ENCODE peak calls at places on chromosomes 4 and X, in six cellular contexts. N is M059J, F is NCI-H187, W is T-helper 2 cell, S is substantia nigra, K is cardiac fibroblast. L is an unnamed sample.

GRCh38 chr4:109352941-109353340 is 50.5 kb upstream of the COL25A1 start:
- DNase-seq in S (no peak), F (no peak), N (no peak), W (no peak), K (no peak), L (no peak)

GRCh38 chrX:69070949-69071650 is 94.2 kb downstream of the PJA1 start:
- DNase-seq in W (no peak), S (no peak), K (no peak), F (no peak), N (no peak), L (no peak)

GRCh38 chrX:29617725-29618124 is 597.6 kb upstream of the MAGEB2 start:
- DNase-seq in S (no peak), F (no peak), W (no peak), K (peak; percentile 13), N (peak; percentile 46), L (peak; percentile 2)

GRCh38 chrX:14916017-14916674 is 42.9 kb downstream of the MOSPD2 start:
- DNase-seq in N (peak; percentile 90), W (no peak), S (no peak), K (peak; percentile 62), F (no peak), L (no peak)

GRCh38 chr4:15868816-15869413 is 69.6 kb downstream of the FGFBP1 start:
- DNase-seq in N (no peak), F (no peak), K (no peak), S (no peak), W (no peak), L (no peak)

GRCh38 chr4:121358473-121358872 is 22.3 kb downstream of the QRFPR start:
- DNase-seq in F (no peak), S (no peak), K (peak; percentile 77), W (no peak), N (peak; percentile 52), L (peak; percentile 77)

GRCh38 chr4:128600410-128600809 is 209.1 kb upstream of the JADE1 start:
- DNase-seq in S (peak; percentile 47), N (no peak), K (peak; percentile 23), F (no peak), W (no peak), L (peak; percentile 48)

GRCh38 chrX:117840645-117841044 is 276.0 kb downstream of the KLHL13 start:
- DNase-seq in F (no peak), K (no peak), W (no peak), N (no peak), S (no peak), L (no peak)

GRCh38 chr4:10690185-10690907 is 5.8 kb upstream of the CLNK start:
- DNase-seq in F (no peak), S (no peak), W (no peak), N (no peak), K (no peak), L (no peak)

GRCh38 chr4:151766691-151767090 is 5.9 kb upstream of the GATB start:
- DNase-seq in K (no peak), N (no peak), S (no peak), W (no peak), F (no peak), L (peak; percentile 18)

GRCh38 chrX:19513383-19513782 is 1.9 kb downstream of the MAP3K15 start:
- DNase-seq in W (no peak), K (no peak), N (no peak), F (peak; percentile 51), S (no peak), L (no peak)

GRCh38 chrX:107667426-107667825 is 39.1 kb downstream of the PRPS1 start:
- DNase-seq in W (no peak), N (no peak), K (no peak), S (no peak), F (no peak), L (no peak)

GRCh38 chr4:40887690-40888089 is 137.9 kb downstream of the NSUN7 start:
- DNase-seq in N (no peak), F (no peak), K (peak; percentile 91), W (no peak), S (no peak), L (peak; percentile 10)

GRCh38 chr4:42786350-42787070 is 106.0 kb upstream of the GRXCR1 start:
- DNase-seq in S (no peak), W (no peak), N (peak; percentile 1), K (no peak), F (peak; percentile 20), L (no peak)

GRCh38 chrX:13923845-13924244 is 105.8 kb downstream of the GEMIN8 start:
- DNase-seq in S (no peak), F (no peak), N (no peak), K (no peak), W (no peak), L (peak; percentile 95)

GRCh38 chr4:41569957-41570356 is 32.0 kb downstream of the LIMCH1 start:
- DNase-seq in F (no peak), W (no peak), N (peak; percentile 16), S (no peak), K (no peak), L (no peak)

GRCh38 chr4:75995727-75996126 is 5.0 kb upstream of the SDAD1 start:
- DNase-seq in S (no peak), N (peak; percentile 38), K (peak; percentile 72), F (peak; percentile 38), W (no peak), L (peak; percentile 66)

GRCh38 chrX:40411350-40412111 is 169.2 kb upstream of the ATP6AP2 start:
- DNase-seq in F (no peak), K (peak; percentile 10), N (no peak), S (no peak), W (no peak), L (no peak)

GRCh38 chrX:54825716-54826428 is 18.3 kb downstream of the MAGED2 start:
- DNase-seq in K (peak; percentile 6), F (no peak), W (no peak), N (no peak), S (no peak), L (no peak)

GRCh38 chr4:174867893-174868292 is 38.8 kb upstream of the GLRA3 start:
- DNase-seq in W (no peak), S (no peak), K (no peak), F (no peak), N (no peak), L (no peak)

GRCh38 chr4:62622084-62622483 is 1422.0 kb downstream of the ADGRL3 start:
- DNase-seq in F (no peak), K (no peak), N (no peak), W (no peak), S (no peak), L (no peak)

GRCh38 chr4:1379351-1379781 is 26.9 kb downstream of the NKX1-1 start:
- DNase-seq in W (no peak), K (no peak), N (no peak), F (no peak), S (no peak), L (no peak)

GRCh38 chr4:13656569-13656988 is 29.1 kb upstream of the BOD1L1 start:
- DNase-seq in S (peak; percentile 5), K (peak; percentile 86), W (peak; percentile 38), N (peak; percentile 65), F (no peak), L (peak; percentile 77)

GRCh38 chrX:445727-446126 is 59.0 kb upstream of the PPP2R3B start:
- DNase-seq in W (no peak), N (no peak), S (no peak), F (no peak), K (no peak), L (no peak)

GRCh38 chr4:74223801-74224200 is 65.9 kb downstream of the MTHFD2L start:
- DNase-seq in S (no peak), W (no peak), K (peak; percentile 94), F (no peak), N (peak; percentile 65), L (peak; percentile 80)

GRCh38 chr4:6963139-6963611 is 53.5 kb downstream of the TBC1D14 start:
- DNase-seq in W (no peak), N (peak; percentile 33), S (no peak), F (no peak), K (no peak), L (no peak)

GRCh38 chr4:153610623-153611376 is 73.3 kb upstream of the TLR2 start:
- DNase-seq in W (no peak), K (no peak), S (no peak), N (no peak), F (no peak), L (no peak)

GRCh38 chrX:69538321-69538876 is 34.3 kb downstream of the NALF2 start:
- DNase-seq in N (peak; percentile 52), W (peak; percentile 54), F (peak; percentile 13), S (peak; percentile 56), K (peak; percentile 59), L (peak; percentile 63)

GRCh38 chr4:115110191-115111166 is 2.9 kb downstream of the NDST4 start:
- DNase-seq in F (no peak), K (no peak), S (no peak), N (peak; percentile 0), W (no peak), L (peak; percentile 5)

GRCh38 chr4:188160406-188160805 is 21.2 kb downstream of the TRIML1 start:
- DNase-seq in N (peak; percentile 42), W (no peak), K (no peak), F (no peak), S (no peak), L (no peak)

GRCh38 chr4:168486961-168487820 is 6.9 kb upstream of the DDX60L start:
- DNase-seq in S (no peak), W (no peak), N (peak; percentile 89), K (peak; percentile 75), F (no peak), L (peak; percentile 61)

GRCh38 chr4:117134386-117134785 is 49.0 kb upstream of the TRAM1L1 start:
- DNase-seq in F (no peak), N (peak; percentile 56), S (peak; percentile 9), K (peak; percentile 33), W (no peak), L (peak; percentile 71)

GRCh38 chr4:24973471-24974251 is 57.1 kb downstream of the LGI2 start:
- DNase-seq in S (peak; percentile 20), F (peak; percentile 86), K (no peak), N (peak; percentile 67), W (no peak), L (peak; percentile 83)

GRCh38 chr4:714087-714486 is 8.5 kb downstream of the PCGF3 start:
- DNase-seq in K (no peak), N (no peak), W (no peak), F (no peak), S (no peak), L (no peak)

GRCh38 chrX:53001958-53002357 is 43.6 kb upstream of the FAM156A start:
- DNase-seq in N (no peak), W (no peak), K (no peak), S (no peak), F (no peak), L (no peak)

L was measured in MCF 10A.